ENCODE peak calls at places on chromosomes 2 and 18, in ten cellular contexts. F, Z, S, K, L, R, P, C, G and T are unnamed samples.

GRCh38 chr2:6955523-6956136 is 38.4 kb downstream of the RNF144A start:
- DNase-seq in G (no peak), S (no peak), P (no peak), K (no peak), F (no peak), C (no peak), Z (no peak), R (no peak), L (no peak), T (no peak)

GRCh38 chr2:120596191-120596781 is 139.4 kb upstream of the GLI2 start:
- DNase-seq in G (no peak), S (no peak), Z (no peak), L (no peak), F (no peak), P (no peak), C (no peak), R (no peak), K (no peak), T (no peak)

GRCh38 chr2:1518891-1519530 is 105.7 kb downstream of the TPO start:
- DNase-seq in R (no peak), K (no peak), Z (peak; percentile 48), S (no peak), C (no peak), P (no peak), G (no peak), F (no peak), L (no peak), T (no peak)

GRCh38 chr2:224038830-224039079 is 331 bp downstream of the SERPINE2 start:
- DNase-seq in F (no peak), G (no peak), P (no peak), C (no peak), L (no peak), Z (no peak), K (no peak), S (no peak), R (no peak), T (no peak)

GRCh38 chr2:6184532-6185302 is 492.5 kb downstream of the SOX11 start:
- DNase-seq in P (peak; percentile 16), K (no peak), L (no peak), R (no peak), C (no peak), S (no peak), G (no peak), Z (no peak), F (no peak), T (no peak)

GRCh38 chr2:98923244-98923940 is 12.6 kb downstream of the CRACDL start:
- DNase-seq in C (no peak), G (no peak), P (no peak), R (no peak), F (no peak), S (no peak), Z (no peak), K (no peak), L (no peak), T (no peak)

GRCh38 chr18:8389391-8390340 is 219.6 kb upstream of the RAB12 start:
- DNase-seq in C (no peak), F (no peak), K (peak; percentile 58), R (no peak), S (peak; percentile 93), Z (peak; percentile 47), G (peak; percentile 49), P (no peak), L (peak; percentile 26), T (peak; percentile 37)

GRCh38 chr2:229852565-229852964 is 69.2 kb downstream of the TRIP12 start:
- DNase-seq in K (peak; percentile 18), G (peak; percentile 46), C (peak; percentile 37), P (no peak), R (no peak), F (peak; percentile 56), Z (peak; percentile 46), L (no peak), S (no peak), T (peak; percentile 61)

GRCh38 chr18:26040051-26040656 is 50.3 kb downstream of the SS18 start:
- DNase-seq in L (no peak), R (no peak), G (no peak), Z (no peak), K (no peak), C (no peak), P (no peak), F (no peak), S (no peak), T (no peak)